ENCODE peak calls at places on chromosome 9, in five cellular contexts. Y is SK-N-SH, L is K562, A is H1, Z is GM12878. P is an unnamed sample.

GRCh38 chr9:78280982-78281668 is 15.8 kb upstream of the PSAT1 start:
- DNase-seq in Y (peak), Z (no peak), A (no peak), L (peak), P (peak)

GRCh38 chr9:89386206-89386605 is 67.9 kb downstream of the SECISBP2 start:
- DNase-seq in L (no peak), Z (no peak), A (no peak), Y (no peak), P (no peak)

GRCh38 chr9:98801969-98802371 is 5.5 kb upstream of the GALNT12 start:
- DNase-seq in L (no peak), Y (no peak), A (peak), Z (no peak), P (no peak)

GRCh38 chr9:129335456-129336129 is 157.5 kb upstream of the IER5L start:
- DNase-seq in Z (no peak), L (no peak), A (no peak), Y (no peak), P (no peak)

GRCh38 chr9:119951090-119951489 is 581.9 kb upstream of the BRINP1 start:
- DNase-seq in L (no peak), Z (no peak), Y (no peak), A (no peak), P (no peak)

GRCh38 chr9:34365282-34365681 is 11.4 kb downstream of the MYORG start:
- DNase-seq in Y (no peak), A (peak), Z (no peak), L (no peak), P (no peak)

GRCh38 chr9:131319486-131319885 is 30.0 kb downstream of the PLPP7 start:
- DNase-seq in Y (peak), Z (no peak), L (no peak), A (no peak), P (no peak)

GRCh38 chr9:84941812-84942211 is 272.3 kb downstream of the NTRK2 start:
- DNase-seq in Y (no peak), A (no peak), Z (no peak), L (no peak), P (no peak)

GRCh38 chr9:95336281-95336680 is 18.8 kb upstream of the FANCC start:
- DNase-seq in L (no peak), Z (no peak), A (no peak), Y (peak), P (peak)

GRCh38 chr9:120486347-120486746 is 93.6 kb downstream of the CDK5RAP2 start:
- DNase-seq in A (no peak), Z (no peak), L (no peak), Y (no peak), P (no peak)

GRCh38 chr9:70658765-70659164 is 244.3 kb upstream of the KLF9 start:
- DNase-seq in Z (no peak), A (no peak), L (no peak), Y (no peak), P (no peak)

GRCh38 chr9:106947501-106947900 is 84.5 kb downstream of the ZNF462 start:
- DNase-seq in L (no peak), Y (no peak), A (no peak), Z (no peak), P (no peak)

GRCh38 chr9:132166599-132166998 is 4.7 kb downstream of the NTNG2 start:
- DNase-seq in A (no peak), L (peak), Y (peak), Z (no peak), P (no peak)

GRCh38 chr9:132647355-132647754 is 22.4 kb downstream of the DDX31 start:
- DNase-seq in L (no peak), Z (no peak), A (no peak), Y (no peak), P (no peak)

GRCh38 chr9:121622842-121623203 is 28.6 kb upstream of the DAB2IP start:
- DNase-seq in A (no peak), L (no peak), Y (no peak), Z (no peak), P (no peak)

GRCh38 chr9:83062011-83062652 is 810 bp downstream of the RASEF start:
- DNase-seq in A (peak), Z (no peak), L (no peak), Y (peak), P (no peak)

GRCh38 chr9:89006308-89006707 is 15.0 kb downstream of the S1PR3 start:
- DNase-seq in A (no peak), Z (no peak), Y (peak), L (no peak), P (no peak)

DNA sequence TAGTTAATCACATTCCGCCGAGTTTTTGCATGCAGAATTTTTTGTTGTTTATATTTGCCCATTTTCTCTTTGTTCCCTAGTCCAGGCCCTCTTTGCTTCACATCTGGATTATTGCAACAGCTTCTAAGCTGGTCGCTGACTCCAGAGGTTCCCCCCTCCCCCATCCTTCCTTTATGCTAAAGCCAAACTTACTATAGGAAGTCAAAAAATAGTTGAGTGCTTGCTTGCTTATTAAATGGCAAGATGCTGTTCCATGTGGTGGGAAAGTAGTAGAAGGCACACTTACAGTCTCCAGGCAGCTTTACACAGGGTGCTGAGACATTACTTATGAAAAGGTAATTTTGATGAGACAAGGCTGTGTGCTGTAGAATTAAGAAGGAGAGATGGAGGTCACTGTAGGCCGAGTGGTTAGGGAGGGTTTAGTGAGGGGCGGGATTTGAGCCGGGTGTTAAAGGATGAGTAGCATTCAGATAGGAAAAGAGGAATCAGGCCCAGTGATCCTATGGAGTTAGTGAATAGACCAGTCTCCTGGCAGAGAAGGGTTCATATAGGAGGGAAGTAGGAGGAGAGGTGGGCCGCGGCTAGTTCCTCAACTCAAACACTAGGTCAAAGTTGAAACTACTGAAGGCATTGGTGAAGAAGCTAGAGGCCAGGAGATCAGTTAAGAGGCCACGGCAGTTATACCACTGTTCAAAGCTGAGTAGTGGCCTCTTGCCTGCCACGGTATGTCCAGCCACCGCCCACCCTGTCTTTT is 1.4 kb downstream of the ZBTB34 start:
- DNase-seq in A (no peak), Z (no peak), L (peak), Y (no peak), P (no peak)
- H3K27ac ChIP-seq in A (no peak), Z (peak), L (peak), Y (no peak), P (peak)

GRCh38 chr9:20693068-20693467 is 9.0 kb downstream of the FOCAD start:
- DNase-seq in L (no peak), A (no peak), Y (no peak), Z (no peak), P (no peak)
- TF ChIP-seq TAF1 in L (no peak), A (no peak), Y (no peak), Z (no peak), P (peak)

GRCh38 chr9:72931437-72931836 is 21.4 kb downstream of the ALDH1A1 start:
- DNase-seq in A (no peak), Y (no peak), Z (no peak), L (no peak), P (no peak)

GRCh38 chr9:72929542-72929941 is 23.3 kb downstream of the ALDH1A1 start:
- DNase-seq in Y (no peak), A (no peak), Z (no peak), L (no peak), P (no peak)

GRCh38 chr9:72931897-72932296 is 21.0 kb downstream of the ALDH1A1 start:
- DNase-seq in A (no peak), Y (no peak), Z (no peak), L (no peak), P (no peak)

GRCh38 chr9:72932669-72933068 is 20.2 kb downstream of the ALDH1A1 start:
- DNase-seq in A (no peak), L (no peak), Z (no peak), Y (no peak), P (no peak)

GRCh38 chr9:72930828-72931227 is 22.0 kb downstream of the ALDH1A1 start:
- DNase-seq in Z (no peak), A (peak), Y (peak), L (no peak), P (no peak)
- H3K27ac ChIP-seq in Z (no peak), A (no peak), Y (no peak), L (no peak), P (no peak)

DNA sequence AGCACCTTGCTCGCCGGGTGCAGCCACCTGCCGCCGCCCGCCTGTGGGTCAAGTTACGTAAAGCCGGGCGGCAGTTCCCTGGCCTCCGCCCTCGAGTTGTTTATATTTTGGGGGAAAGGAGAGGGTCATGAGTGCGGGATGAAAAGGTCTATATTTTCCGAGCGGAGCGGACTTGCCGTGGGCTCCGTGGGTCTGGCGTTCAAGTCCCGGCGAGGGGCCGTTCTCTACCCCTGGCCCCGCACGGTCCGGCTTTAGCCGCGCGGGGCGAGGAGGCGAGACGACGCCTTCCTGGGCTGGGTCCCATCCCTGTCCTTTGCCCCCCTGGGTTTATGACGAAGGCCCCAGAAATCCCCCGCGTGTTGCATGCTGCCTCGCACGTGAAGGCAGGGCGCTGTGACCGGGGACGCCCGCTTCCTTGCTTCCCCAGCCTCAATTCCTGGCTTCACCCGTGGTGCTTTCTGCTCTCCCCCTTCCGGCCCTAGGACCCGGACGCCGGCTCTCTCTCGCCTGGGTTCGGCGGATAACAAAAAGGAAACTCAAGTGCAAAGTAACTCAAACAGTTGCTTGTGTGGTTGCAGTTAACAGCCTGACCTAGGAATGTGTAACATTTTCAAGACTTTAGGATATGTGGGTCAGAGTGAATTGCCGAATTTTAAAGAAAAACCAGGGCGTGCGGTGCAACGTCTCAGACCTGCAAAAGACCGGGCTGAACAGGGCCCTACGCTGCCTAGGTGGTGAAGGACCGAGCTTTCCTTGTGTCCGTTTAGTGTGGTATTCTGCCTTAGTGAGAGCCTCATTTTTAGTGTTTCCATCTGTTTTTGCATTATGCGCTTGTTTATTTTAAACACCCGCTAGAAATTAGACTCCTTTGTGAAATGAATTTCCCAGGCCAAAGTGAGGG is 810 bp downstream of the VPS13A start:
- DNase-seq in Z (no peak), A (peak), L (peak), Y (peak), P (peak)
- TF ChIP-seq TAF1 in Z (no peak), A (no peak), L (no peak), Y (no peak), P (no peak)

GRCh38 chr9:806285-807156 is 35.0 kb upstream of the DMRT1 start:
- DNase-seq in A (no peak), Y (peak), Z (peak), L (peak), P (peak)
- H3K27ac ChIP-seq in A (no peak), Y (no peak), Z (no peak), L (no peak), P (no peak)

GRCh38 chr9:112750111-112750766 is at the start of gene SNX30:
- DNase-seq in Z (no peak), L (peak), Y (peak), A (peak), P (peak)

GRCh38 chr9:112750767-112751058 is 153 bp downstream of the SNX30 start:
- DNase-seq in Y (no peak), A (no peak), Z (no peak), L (no peak), P (no peak)

GRCh38 chr9:112752334-112753110 is 2.0 kb downstream of the SNX30 start:
- DNase-seq in Z (no peak), L (no peak), Y (no peak), A (no peak), P (no peak)

GRCh38 chr9:112753725-112754124 is 3.2 kb downstream of the SNX30 start:
- DNase-seq in A (no peak), Y (no peak), L (no peak), Z (no peak), P (no peak)

GRCh38 chr9:112751059-112751795 is 667 bp downstream of the SNX30 start:
- DNase-seq in Z (no peak), A (peak), Y (peak), L (peak), P (peak)
- TF ChIP-seq TAF1 in Z (no peak), A (peak), Y (no peak), L (no peak), P (peak)

GRCh38 chr9:35615981-35616680 is 2.1 kb downstream of the CD72 start:
- DNase-seq in Y (no peak), Z (no peak), A (no peak), L (no peak), P (no peak)
- H3K27ac ChIP-seq in Y (no peak), Z (no peak), A (no peak), L (no peak), P (no peak)

DNA sequence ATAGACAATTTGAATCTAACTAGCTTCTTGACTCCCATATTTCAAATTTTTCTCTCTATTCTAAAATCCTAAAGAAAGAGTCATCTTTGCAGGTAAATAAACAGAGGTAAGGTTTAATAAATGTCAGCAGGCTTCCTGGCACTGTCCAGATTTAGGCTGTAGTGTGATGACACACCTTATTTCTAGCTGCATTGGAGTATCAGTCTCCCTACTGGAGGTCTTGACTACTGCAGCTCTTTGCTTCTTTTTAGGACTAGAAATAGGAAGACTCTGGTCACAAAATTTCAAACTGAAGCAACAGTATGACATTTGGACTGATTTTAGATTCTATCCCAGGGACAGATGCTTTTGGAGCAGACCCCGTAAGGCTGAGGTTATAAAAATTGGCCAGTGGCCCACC is 40.7 kb upstream of the PPP3R2 start:
- DNase-seq in A (no peak), Y (no peak), L (no peak), Z (no peak), P (no peak)
- TF ChIP-seq TAF1 in A (no peak), Y (no peak), L (no peak), Z (no peak), P (no peak)

DNA sequence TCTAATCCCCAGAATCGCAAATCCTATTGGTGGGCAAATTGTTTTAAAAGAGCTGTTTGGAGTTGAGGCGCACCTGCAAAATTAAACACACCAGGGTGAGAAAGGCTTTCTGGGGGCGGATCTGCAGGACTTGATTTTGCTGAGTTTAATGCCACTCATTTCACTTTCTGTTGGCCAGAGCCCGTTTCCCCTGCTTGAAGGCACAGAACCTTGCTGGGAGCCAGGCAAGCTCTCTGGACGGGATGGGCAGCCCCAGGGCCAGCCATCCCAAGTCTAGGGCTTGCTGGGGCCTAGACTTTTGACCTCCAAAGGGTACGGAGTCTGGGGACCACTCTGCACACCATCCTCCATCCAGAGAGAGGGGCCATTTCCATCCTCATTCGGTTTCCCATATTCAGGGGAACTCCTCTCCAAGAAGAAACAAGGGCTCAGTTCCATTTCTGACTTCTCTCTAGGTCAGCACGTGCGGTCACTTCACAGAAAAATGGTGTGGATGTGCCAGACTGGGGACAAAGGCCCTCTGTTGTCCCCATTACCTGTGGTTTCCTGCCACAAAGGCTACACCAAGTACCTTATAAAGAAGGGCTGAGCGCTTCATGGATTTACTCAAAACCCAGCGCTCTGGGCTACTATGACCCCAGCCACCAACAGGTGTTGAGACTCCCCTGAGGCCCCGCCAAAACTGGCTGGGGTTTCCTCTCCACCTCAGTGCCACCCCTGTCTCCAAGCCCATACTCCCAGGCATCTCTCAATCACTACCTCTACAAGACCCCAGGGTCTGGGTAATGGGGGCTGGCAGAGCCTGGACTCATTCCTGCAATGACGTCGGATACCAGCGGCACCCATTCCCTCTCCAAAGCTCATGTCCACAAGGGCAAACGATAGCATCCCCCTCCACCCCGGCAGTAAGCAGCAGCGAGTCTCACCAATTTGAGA is 170.0 kb downstream of the AUH start:
- DNase-seq in A (peak), L (no peak), Y (no peak), Z (no peak), P (no peak)
- H3K27ac ChIP-seq in A (no peak), L (peak), Y (no peak), Z (no peak), P (peak)

P was measured in HepG2.